ENCODE peak calls at places on chromosomes 4 and X, in five cellular contexts. J is mammary epithelial cell, L is coronary artery, P is fibroblast of lung, A is thyroid gland. G is an unnamed sample.

GRCh38 chrX:53320543-53321215 is 39.3 kb upstream of the IQSEC2 start:
- DNase-seq in J (no peak), L (no peak), P (no peak), A (peak; percentile 27), G (no peak)

GRCh38 chrX:10875995-10876394 is 235.1 kb upstream of the HCCS start:
- DNase-seq in J (no peak), L (no peak), P (no peak), A (no peak), G (no peak)

GRCh38 chr4:47668810-47669408 is 169.0 kb downstream of the CORIN start:
- DNase-seq in J (peak; percentile 38), L (no peak), P (peak; percentile 48), A (no peak), G (no peak)

GRCh38 chr4:2583517-2583916 is 47.1 kb downstream of the FAM193A start:
- DNase-seq in J (peak; percentile 89), L (no peak), P (peak; percentile 25), A (peak; percentile 56), G (no peak)

GRCh38 chrX:153766871-153767673 is 3.0 kb downstream of the PLXNB3 start:
- DNase-seq in J (no peak), L (peak; percentile 64), P (no peak), A (no peak), G (no peak)

GRCh38 chr4:150814873-150815272 is 200.2 kb downstream of the LRBA start:
- DNase-seq in J (no peak), L (no peak), P (no peak), A (no peak), G (no peak)

GRCh38 chrX:133249659-133250058 is 31.5 kb upstream of the TFDP3 start:
- DNase-seq in J (no peak), L (no peak), P (peak; percentile 14), A (no peak), G (no peak)

GRCh38 chrX:107700317-107700774 is 72.0 kb downstream of the PRPS1 start:
- DNase-seq in J (peak; percentile 56), L (peak; percentile 79), P (peak; percentile 30), A (peak; percentile 72), G (no peak)

DNA sequence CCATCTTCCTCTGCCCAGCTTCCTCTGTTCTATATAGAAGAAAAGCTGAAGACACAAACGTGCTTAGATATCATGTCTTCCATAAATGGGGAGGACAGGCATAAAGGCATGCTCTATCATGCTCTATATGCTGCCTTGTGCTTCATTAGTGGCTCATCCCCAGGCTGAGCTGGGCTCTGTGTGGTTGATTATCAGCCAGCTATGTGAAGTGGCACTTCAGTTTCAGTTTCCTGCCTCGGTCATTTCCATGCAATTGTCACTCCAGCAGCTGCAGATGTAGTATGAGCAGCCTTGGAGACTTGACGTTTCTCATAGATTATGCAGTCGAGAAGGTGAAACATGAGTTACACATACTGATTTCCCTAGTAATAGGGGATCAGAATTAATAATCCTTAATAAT is 106.2 kb downstream of the SYTL5 start:
- DNase-seq in J (no peak), L (no peak), P (no peak), A (no peak), G (no peak)
- H3K4me3 ChIP-seq in J (no peak overlapping the region), L (no peak overlapping the region), P (no peak overlapping the region), A (no peak overlapping the region), G (no peak overlapping the region)

GRCh38 chr4:8871417-8872401 is at the start of gene HMX1:
- DNase-seq in J (no peak), L (no peak), P (no peak), A (no peak), G (no peak)
- H3K4me3 ChIP-seq in J (no peak within 1 kb of the TSS), L (peak within 1 kb of the TSS; percentile 62), P (no peak within 1 kb of the TSS), A (no peak within 1 kb of the TSS), G (peak within 1 kb of the TSS; percentile 33)

GRCh38 chrX:119677654-119677981 is 15.3 kb downstream of the SEPTIN6 start:
- DNase-seq in J (no peak), L (no peak), P (no peak), A (no peak), G (no peak)
- H3K4me3 ChIP-seq in J (no peak overlapping the region), L (no peak overlapping the region), P (no peak overlapping the region), A (no peak overlapping the region), G (no peak overlapping the region)

GRCh38 chr4:186688150-186688943 is 35.3 kb downstream of the FAT1 start:
- DNase-seq in J (no peak), L (no peak), P (no peak), A (no peak), G (no peak)

GRCh38 chr4:186687263-186687662 is 36.4 kb downstream of the FAT1 start:
- DNase-seq in J (no peak), L (no peak), P (no peak), A (no peak), G (no peak)

GRCh38 chr4:186685744-186686143 is 37.9 kb downstream of the FAT1 start:
- DNase-seq in J (peak; percentile 72), L (no peak), P (peak; percentile 96), A (no peak), G (no peak)

GRCh38 chr4:186684220-186684619 is 39.4 kb downstream of the FAT1 start:
- DNase-seq in J (no peak), L (no peak), P (no peak), A (no peak), G (no peak)

GRCh38 chr4:186684889-186685309 is 38.8 kb downstream of the FAT1 start:
- DNase-seq in J (no peak), L (no peak), P (peak; percentile 24), A (no peak), G (no peak)
- H3K4me3 ChIP-seq in J (no peak overlapping the region), L (no peak overlapping the region), P (no peak overlapping the region), A (no peak overlapping the region), G (no peak overlapping the region)

DNA sequence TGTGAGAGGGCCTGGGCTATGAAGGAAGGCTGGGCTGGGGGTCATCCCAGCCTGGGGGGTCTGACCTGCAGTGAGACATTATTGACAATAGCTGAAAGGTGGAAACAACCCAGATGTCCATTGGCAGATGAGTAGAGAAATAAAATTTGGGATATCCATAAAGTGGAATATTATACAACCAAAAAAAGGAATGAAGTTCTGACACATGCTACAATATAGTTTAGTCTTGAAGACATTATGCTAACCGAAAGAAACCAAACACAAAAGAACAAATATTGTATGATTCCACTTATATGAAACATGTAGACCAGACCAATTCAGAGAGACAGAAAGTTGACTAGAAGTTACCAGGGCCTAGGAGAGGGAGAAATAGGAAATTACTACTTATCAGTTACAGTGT is 44.7 kb downstream of the RTL5 start:
- DNase-seq in J (no peak), L (no peak), P (no peak), A (no peak), G (no peak)
- H3K4me3 ChIP-seq in J (no peak overlapping the region), L (no peak overlapping the region), P (no peak overlapping the region), A (no peak overlapping the region), G (no peak overlapping the region)

GRCh38 chr4:129043523-129043922 is 49.8 kb downstream of the SCLT1 start:
- DNase-seq in J (no peak), L (no peak), P (peak; percentile 58), A (no peak), G (no peak)

DNA sequence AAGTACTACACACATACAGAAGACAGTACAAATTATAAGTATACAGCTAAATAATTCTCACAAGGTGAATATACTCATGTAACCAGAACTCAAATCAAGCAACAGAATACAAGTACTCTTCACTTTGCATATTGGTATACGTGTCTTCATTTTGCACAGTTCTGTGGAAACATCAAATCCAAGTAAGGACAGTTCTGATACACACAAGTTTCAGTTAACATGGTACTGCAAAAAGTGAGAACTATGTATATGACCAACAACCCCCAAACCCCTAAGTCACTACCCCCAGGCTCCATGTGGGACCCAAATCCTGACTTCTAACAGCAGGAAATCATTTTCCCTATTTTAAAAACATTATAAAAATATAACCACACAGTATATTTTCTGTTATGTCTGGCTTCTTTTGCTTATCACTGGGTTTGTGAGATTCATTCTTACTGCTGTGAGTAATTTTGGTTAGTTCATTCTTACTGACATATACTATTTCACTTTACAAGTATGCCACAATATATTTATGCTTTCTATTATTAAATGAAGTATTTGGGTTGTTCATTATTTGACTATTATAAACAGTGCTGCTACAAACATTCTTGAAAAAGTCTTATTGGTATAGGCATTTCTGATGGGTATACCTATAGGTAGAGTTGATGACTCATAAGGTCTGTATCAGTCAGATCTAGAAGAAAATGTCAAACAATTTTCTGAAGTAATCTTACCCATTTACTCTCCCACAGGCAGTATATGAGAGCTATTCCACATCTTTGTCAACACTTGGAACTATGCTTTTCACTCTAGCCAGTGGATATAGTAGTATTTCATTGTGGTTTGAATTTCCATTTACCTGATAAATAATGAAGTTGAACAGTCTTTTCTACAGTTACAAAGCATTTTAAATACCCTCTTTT is 47.0 kb downstream of the SCLT1 start:
- DNase-seq in J (no peak), L (no peak), P (no peak), A (no peak), G (no peak)
- H3K4me3 ChIP-seq in J (no peak overlapping the region), L (no peak overlapping the region), P (no peak overlapping the region), A (no peak overlapping the region), G (no peak overlapping the region)

GRCh38 chr4:76434901-76435688 is at the start of gene SHROOM3:
- DNase-seq in J (peak; percentile 62), L (no peak), P (peak; percentile 55), A (peak; percentile 63), G (no peak)
- H3K4me3 ChIP-seq in J (peak within 1 kb of the TSS; percentile 46), L (peak within 1 kb of the TSS; percentile 66), P (peak within 1 kb of the TSS; percentile 50), A (peak within 1 kb of the TSS; percentile 24), G (peak within 1 kb of the TSS; percentile 27)